ENCODE peak calls at places on chromosomes 3 and 15, in six cellular contexts. One of them, this sample, is unnamed.

GRCh38 chr3:39063143-39063542 is 11.3 kb downstream of the WDR48 start:
- DNase-seq in WTC11: no peak
- DNase-seq in EL: no peak
- DNase-seq in Calu3: no peak
- DNase-seq in activated T-helper 1 cell treated with anti-CD3 and anti-CD28 coated beads, Interleukin-12 subunit alpha, Interleukin-12 subunit beta, Interleukin-2, Interleukin-4 antibody, amounts not matched to agents 30 ng/mL and 10 ng/mL and 1 ng/mL, durations not matched to agents 14 hours and 24 hours and 36 hours: no peak
- DNase-seq in T-helper 1 cell: no peak
- DNase-seq in this sample: no peak

GRCh38 chr15:71559098-71559497 is 251.3 kb upstream of the NR2E3 start:
- DNase-seq in activated T-helper 1 cell treated with anti-CD3 and anti-CD28 coated beads, Interleukin-12 subunit alpha, Interleukin-12 subunit beta, Interleukin-2, Interleukin-4 antibody, amounts not matched to agents 30 ng/mL and 10 ng/mL and 1 ng/mL, durations not matched to agents 14 hours and 24 hours and 36 hours: no peak
- DNase-seq in EL: peak
- DNase-seq in T-helper 1 cell: no peak
- DNase-seq in WTC11: no peak
- DNase-seq in Calu3: no peak
- DNase-seq in this sample: peak

GRCh38 chr15:45980376-45980775 is 345.5 kb downstream of the SQOR start:
- DNase-seq in Calu3: no peak
- DNase-seq in activated T-helper 1 cell treated with anti-CD3 and anti-CD28 coated beads, Interleukin-12 subunit alpha, Interleukin-12 subunit beta, Interleukin-2, Interleukin-4 antibody, amounts not matched to agents 30 ng/mL and 10 ng/mL and 1 ng/mL, durations not matched to agents 14 hours and 24 hours and 36 hours: no peak
- DNase-seq in T-helper 1 cell: no peak
- DNase-seq in EL: no peak
- DNase-seq in WTC11: no peak
- DNase-seq in this sample: no peak

GRCh38 chr3:112990672-112991602 is at the start of gene GTPBP8:
- DNase-seq in activated T-helper 1 cell treated with anti-CD3 and anti-CD28 coated beads, Interleukin-12 subunit alpha, Interleukin-12 subunit beta, Interleukin-2, Interleukin-4 antibody, amounts not matched to agents 30 ng/mL and 10 ng/mL and 1 ng/mL, durations not matched to agents 14 hours and 24 hours and 36 hours: peak
- DNase-seq in EL: peak
- DNase-seq in WTC11: peak
- DNase-seq in T-helper 1 cell: peak
- DNase-seq in Calu3: peak
- DNase-seq in this sample: peak

GRCh38 chr3:49022751-49023171 is 840 bp downstream of the NDUFAF3 start:
- DNase-seq in EL: peak
- DNase-seq in WTC11: no peak
- DNase-seq in T-helper 1 cell: no peak
- DNase-seq in activated T-helper 1 cell treated with anti-CD3 and anti-CD28 coated beads, Interleukin-12 subunit alpha, Interleukin-12 subunit beta, Interleukin-2, Interleukin-4 antibody, amounts not matched to agents 30 ng/mL and 10 ng/mL and 1 ng/mL, durations not matched to agents 14 hours and 24 hours and 36 hours: no peak
- DNase-seq in Calu3: no peak
- DNase-seq in this sample: peak

GRCh38 chr3:185406127-185406620 is 43.2 kb downstream of the MAP3K13 start:
- DNase-seq in Calu3: no peak
- DNase-seq in activated T-helper 1 cell treated with anti-CD3 and anti-CD28 coated beads, Interleukin-12 subunit alpha, Interleukin-12 subunit beta, Interleukin-2, Interleukin-4 antibody, amounts not matched to agents 30 ng/mL and 10 ng/mL and 1 ng/mL, durations not matched to agents 14 hours and 24 hours and 36 hours: no peak
- DNase-seq in EL: no peak
- DNase-seq in WTC11: no peak
- DNase-seq in T-helper 1 cell: no peak
- DNase-seq in this sample: no peak

GRCh38 chr3:135805752-135806151 is 159.8 kb upstream of the PPP2R3A start:
- DNase-seq in Calu3: no peak
- DNase-seq in activated T-helper 1 cell treated with anti-CD3 and anti-CD28 coated beads, Interleukin-12 subunit alpha, Interleukin-12 subunit beta, Interleukin-2, Interleukin-4 antibody, amounts not matched to agents 30 ng/mL and 10 ng/mL and 1 ng/mL, durations not matched to agents 14 hours and 24 hours and 36 hours: no peak
- DNase-seq in EL: no peak
- DNase-seq in WTC11: no peak
- DNase-seq in T-helper 1 cell: no peak
- DNase-seq in this sample: no peak

GRCh38 chr3:71225285-71225684 is 358.2 kb downstream of the FOXP1 start:
- DNase-seq in activated T-helper 1 cell treated with anti-CD3 and anti-CD28 coated beads, Interleukin-12 subunit alpha, Interleukin-12 subunit beta, Interleukin-2, Interleukin-4 antibody, amounts not matched to agents 30 ng/mL and 10 ng/mL and 1 ng/mL, durations not matched to agents 14 hours and 24 hours and 36 hours: no peak
- DNase-seq in WTC11: no peak
- DNase-seq in Calu3: no peak
- DNase-seq in EL: no peak
- DNase-seq in T-helper 1 cell: no peak
- DNase-seq in this sample: no peak

GRCh38 chr15:27650244-27650643 is 448.9 kb downstream of the OCA2 start:
- DNase-seq in WTC11: no peak
- DNase-seq in Calu3: no peak
- DNase-seq in EL: no peak
- DNase-seq in T-helper 1 cell: no peak
- DNase-seq in activated T-helper 1 cell treated with anti-CD3 and anti-CD28 coated beads, Interleukin-12 subunit alpha, Interleukin-12 subunit beta, Interleukin-2, Interleukin-4 antibody, amounts not matched to agents 30 ng/mL and 10 ng/mL and 1 ng/mL, durations not matched to agents 14 hours and 24 hours and 36 hours: no peak
- DNase-seq in this sample: no peak

GRCh38 chr3:8456118-8456811 is 45.4 kb upstream of the LMCD1 start:
- DNase-seq in EL: peak
- DNase-seq in T-helper 1 cell: no peak
- DNase-seq in WTC11: no peak
- DNase-seq in activated T-helper 1 cell treated with anti-CD3 and anti-CD28 coated beads, Interleukin-12 subunit alpha, Interleukin-12 subunit beta, Interleukin-2, Interleukin-4 antibody, amounts not matched to agents 30 ng/mL and 10 ng/mL and 1 ng/mL, durations not matched to agents 14 hours and 24 hours and 36 hours: no peak
- DNase-seq in Calu3: no peak
- DNase-seq in this sample: no peak

GRCh38 chr15:63308947-63309346 is 31.5 kb downstream of the APH1B start:
- DNase-seq in EL: no peak
- DNase-seq in T-helper 1 cell: no peak
- DNase-seq in activated T-helper 1 cell treated with anti-CD3 and anti-CD28 coated beads, Interleukin-12 subunit alpha, Interleukin-12 subunit beta, Interleukin-2, Interleukin-4 antibody, amounts not matched to agents 30 ng/mL and 10 ng/mL and 1 ng/mL, durations not matched to agents 14 hours and 24 hours and 36 hours: no peak
- DNase-seq in WTC11: no peak
- DNase-seq in Calu3: no peak
- DNase-seq in this sample: no peak

GRCh38 chr15:41417812-41418211 is 917 bp downstream of the RTF1 start:
- DNase-seq in Calu3: no peak
- DNase-seq in WTC11: no peak
- DNase-seq in T-helper 1 cell: no peak
- DNase-seq in EL: no peak
- DNase-seq in activated T-helper 1 cell treated with anti-CD3 and anti-CD28 coated beads, Interleukin-12 subunit alpha, Interleukin-12 subunit beta, Interleukin-2, Interleukin-4 antibody, amounts not matched to agents 30 ng/mL and 10 ng/mL and 1 ng/mL, durations not matched to agents 14 hours and 24 hours and 36 hours: no peak
- DNase-seq in this sample: peak

GRCh38 chr15:56586206-56586605 is 121.3 kb upstream of the MNS1 start:
- DNase-seq in EL: no peak
- DNase-seq in WTC11: no peak
- DNase-seq in Calu3: no peak
- DNase-seq in T-helper 1 cell: no peak
- DNase-seq in activated T-helper 1 cell treated with anti-CD3 and anti-CD28 coated beads, Interleukin-12 subunit alpha, Interleukin-12 subunit beta, Interleukin-2, Interleukin-4 antibody, amounts not matched to agents 30 ng/mL and 10 ng/mL and 1 ng/mL, durations not matched to agents 14 hours and 24 hours and 36 hours: no peak
- DNase-seq in this sample: no peak

GRCh38 chr3:170007031-170007663 is 30.6 kb upstream of the GPR160 start:
- DNase-seq in EL: peak
- DNase-seq in WTC11: no peak
- DNase-seq in T-helper 1 cell: no peak
- DNase-seq in Calu3: no peak
- DNase-seq in activated T-helper 1 cell treated with anti-CD3 and anti-CD28 coated beads, Interleukin-12 subunit alpha, Interleukin-12 subunit beta, Interleukin-2, Interleukin-4 antibody, amounts not matched to agents 30 ng/mL and 10 ng/mL and 1 ng/mL, durations not matched to agents 14 hours and 24 hours and 36 hours: peak
- DNase-seq in this sample: no peak

GRCh38 chr3:43549626-43550025 is 72.2 kb downstream of the ANO10 start:
- DNase-seq in Calu3: no peak
- DNase-seq in activated T-helper 1 cell treated with anti-CD3 and anti-CD28 coated beads, Interleukin-12 subunit alpha, Interleukin-12 subunit beta, Interleukin-2, Interleukin-4 antibody, amounts not matched to agents 30 ng/mL and 10 ng/mL and 1 ng/mL, durations not matched to agents 14 hours and 24 hours and 36 hours: no peak
- DNase-seq in T-helper 1 cell: no peak
- DNase-seq in EL: no peak
- DNase-seq in WTC11: no peak
- DNase-seq in this sample: no peak

GRCh38 chr3:107699682-107700081 is 176.9 kb downstream of the BBX start:
- DNase-seq in EL: peak
- DNase-seq in activated T-helper 1 cell treated with anti-CD3 and anti-CD28 coated beads, Interleukin-12 subunit alpha, Interleukin-12 subunit beta, Interleukin-2, Interleukin-4 antibody, amounts not matched to agents 30 ng/mL and 10 ng/mL and 1 ng/mL, durations not matched to agents 14 hours and 24 hours and 36 hours: no peak
- DNase-seq in Calu3: no peak
- DNase-seq in WTC11: no peak
- DNase-seq in T-helper 1 cell: no peak
- DNase-seq in this sample: peak

GRCh38 chr3:52455283-52456168 is at the start of gene NISCH:
- DNase-seq in T-helper 1 cell: peak
- DNase-seq in EL: peak
- DNase-seq in activated T-helper 1 cell treated with anti-CD3 and anti-CD28 coated beads, Interleukin-12 subunit alpha, Interleukin-12 subunit beta, Interleukin-2, Interleukin-4 antibody, amounts not matched to agents 30 ng/mL and 10 ng/mL and 1 ng/mL, durations not matched to agents 14 hours and 24 hours and 36 hours: peak
- DNase-seq in WTC11: peak
- DNase-seq in Calu3: peak
- DNase-seq in this sample: no peak

GRCh38 chr3:94062513-94063404 is at the start of the genes DHFR2 and NSUN3:
- DNase-seq in EL: peak
- DNase-seq in T-helper 1 cell: peak
- DNase-seq in activated T-helper 1 cell treated with anti-CD3 and anti-CD28 coated beads, Interleukin-12 subunit alpha, Interleukin-12 subunit beta, Interleukin-2, Interleukin-4 antibody, amounts not matched to agents 30 ng/mL and 10 ng/mL and 1 ng/mL, durations not matched to agents 14 hours and 24 hours and 36 hours: peak
- DNase-seq in WTC11: peak
- DNase-seq in Calu3: peak
- DNase-seq in this sample: peak

GRCh38 chr3:47404420-47404819 is 23.6 kb downstream of the PTPN23 start:
- DNase-seq in WTC11: no peak
- DNase-seq in Calu3: no peak
- DNase-seq in activated T-helper 1 cell treated with anti-CD3 and anti-CD28 coated beads, Interleukin-12 subunit alpha, Interleukin-12 subunit beta, Interleukin-2, Interleukin-4 antibody, amounts not matched to agents 30 ng/mL and 10 ng/mL and 1 ng/mL, durations not matched to agents 14 hours and 24 hours and 36 hours: no peak
- DNase-seq in T-helper 1 cell: no peak
- DNase-seq in EL: no peak
- DNase-seq in this sample: no peak

GRCh38 chr3:177338697-177339219 is 141.5 kb upstream of the TBL1XR1 start:
- DNase-seq in WTC11: no peak
- DNase-seq in activated T-helper 1 cell treated with anti-CD3 and anti-CD28 coated beads, Interleukin-12 subunit alpha, Interleukin-12 subunit beta, Interleukin-2, Interleukin-4 antibody, amounts not matched to agents 30 ng/mL and 10 ng/mL and 1 ng/mL, durations not matched to agents 14 hours and 24 hours and 36 hours: no peak
- DNase-seq in Calu3: peak
- DNase-seq in T-helper 1 cell: no peak
- DNase-seq in EL: peak
- DNase-seq in this sample: no peak

GRCh38 chr3:39907981-39908380 is 98.6 kb downstream of the MYRIP start:
- DNase-seq in EL: peak
- DNase-seq in Calu3: peak
- DNase-seq in activated T-helper 1 cell treated with anti-CD3 and anti-CD28 coated beads, Interleukin-12 subunit alpha, Interleukin-12 subunit beta, Interleukin-2, Interleukin-4 antibody, amounts not matched to agents 30 ng/mL and 10 ng/mL and 1 ng/mL, durations not matched to agents 14 hours and 24 hours and 36 hours: no peak
- DNase-seq in T-helper 1 cell: no peak
- DNase-seq in WTC11: no peak
- DNase-seq in this sample: no peak

GRCh38 chr3:101577276-101577675 is 3.3 kb downstream of the PCNP start:
- DNase-seq in activated T-helper 1 cell treated with anti-CD3 and anti-CD28 coated beads, Interleukin-12 subunit alpha, Interleukin-12 subunit beta, Interleukin-2, Interleukin-4 antibody, amounts not matched to agents 30 ng/mL and 10 ng/mL and 1 ng/mL, durations not matched to agents 14 hours and 24 hours and 36 hours: no peak
- DNase-seq in EL: no peak
- DNase-seq in WTC11: no peak
- DNase-seq in T-helper 1 cell: no peak
- DNase-seq in Calu3: no peak
- DNase-seq in this sample: no peak

GRCh38 chr15:66172339-66172980 is 81.1 kb downstream of the MEGF11 start:
- DNase-seq in WTC11: peak
- DNase-seq in T-helper 1 cell: no peak
- DNase-seq in Calu3: no peak
- DNase-seq in EL: no peak
- DNase-seq in activated T-helper 1 cell treated with anti-CD3 and anti-CD28 coated beads, Interleukin-12 subunit alpha, Interleukin-12 subunit beta, Interleukin-2, Interleukin-4 antibody, amounts not matched to agents 30 ng/mL and 10 ng/mL and 1 ng/mL, durations not matched to agents 14 hours and 24 hours and 36 hours: no peak
- DNase-seq in this sample: no peak

GRCh38 chr15:77811270-77811669 is 178.6 kb upstream of the LINGO1 start:
- DNase-seq in activated T-helper 1 cell treated with anti-CD3 and anti-CD28 coated beads, Interleukin-12 subunit alpha, Interleukin-12 subunit beta, Interleukin-2, Interleukin-4 antibody, amounts not matched to agents 30 ng/mL and 10 ng/mL and 1 ng/mL, durations not matched to agents 14 hours and 24 hours and 36 hours: no peak
- DNase-seq in EL: no peak
- DNase-seq in WTC11: no peak
- DNase-seq in T-helper 1 cell: no peak
- DNase-seq in Calu3: no peak
- DNase-seq in this sample: no peak

GRCh38 chr3:189588061-189588817 is 43.0 kb upstream of the TP63 start:
- DNase-seq in WTC11: no peak
- DNase-seq in EL: peak
- DNase-seq in Calu3: no peak
- DNase-seq in activated T-helper 1 cell treated with anti-CD3 and anti-CD28 coated beads, Interleukin-12 subunit alpha, Interleukin-12 subunit beta, Interleukin-2, Interleukin-4 antibody, amounts not matched to agents 30 ng/mL and 10 ng/mL and 1 ng/mL, durations not matched to agents 14 hours and 24 hours and 36 hours: no peak
- DNase-seq in T-helper 1 cell: no peak
- DNase-seq in this sample: peak

GRCh38 chr3:151835751-151836550 is 22.0 kb downstream of the AADAC start:
- DNase-seq in EL: peak
- DNase-seq in Calu3: no peak
- DNase-seq in T-helper 1 cell: no peak
- DNase-seq in activated T-helper 1 cell treated with anti-CD3 and anti-CD28 coated beads, Interleukin-12 subunit alpha, Interleukin-12 subunit beta, Interleukin-2, Interleukin-4 antibody, amounts not matched to agents 30 ng/mL and 10 ng/mL and 1 ng/mL, durations not matched to agents 14 hours and 24 hours and 36 hours: no peak
- DNase-seq in WTC11: no peak
- DNase-seq in this sample: no peak

GRCh38 chr15:100663066-100663465 is 60.7 kb downstream of the ASB7 start:
- DNase-seq in activated T-helper 1 cell treated with anti-CD3 and anti-CD28 coated beads, Interleukin-12 subunit alpha, Interleukin-12 subunit beta, Interleukin-2, Interleukin-4 antibody, amounts not matched to agents 30 ng/mL and 10 ng/mL and 1 ng/mL, durations not matched to agents 14 hours and 24 hours and 36 hours: no peak
- DNase-seq in WTC11: peak
- DNase-seq in Calu3: peak
- DNase-seq in T-helper 1 cell: no peak
- DNase-seq in EL: peak
- DNase-seq in this sample: no peak

GRCh38 chr15:97817266-97817890 is 143.1 kb upstream of the ARRDC4 start:
- DNase-seq in T-helper 1 cell: no peak
- DNase-seq in EL: no peak
- DNase-seq in Calu3: no peak
- DNase-seq in activated T-helper 1 cell treated with anti-CD3 and anti-CD28 coated beads, Interleukin-12 subunit alpha, Interleukin-12 subunit beta, Interleukin-2, Interleukin-4 antibody, amounts not matched to agents 30 ng/mL and 10 ng/mL and 1 ng/mL, durations not matched to agents 14 hours and 24 hours and 36 hours: no peak
- DNase-seq in WTC11: no peak
- DNase-seq in this sample: no peak

GRCh38 chr3:188687389-188687788 is 484.4 kb upstream of the TPRG1 start:
- DNase-seq in WTC11: peak
- DNase-seq in T-helper 1 cell: no peak
- DNase-seq in activated T-helper 1 cell treated with anti-CD3 and anti-CD28 coated beads, Interleukin-12 subunit alpha, Interleukin-12 subunit beta, Interleukin-2, Interleukin-4 antibody, amounts not matched to agents 30 ng/mL and 10 ng/mL and 1 ng/mL, durations not matched to agents 14 hours and 24 hours and 36 hours: no peak
- DNase-seq in Calu3: no peak
- DNase-seq in EL: peak
- DNase-seq in this sample: no peak

GRCh38 chr3:10763817-10764313 is 52.2 kb upstream of the SLC6A11 start:
- DNase-seq in EL: no peak
- DNase-seq in activated T-helper 1 cell treated with anti-CD3 and anti-CD28 coated beads, Interleukin-12 subunit alpha, Interleukin-12 subunit beta, Interleukin-2, Interleukin-4 antibody, amounts not matched to agents 30 ng/mL and 10 ng/mL and 1 ng/mL, durations not matched to agents 14 hours and 24 hours and 36 hours: no peak
- DNase-seq in Calu3: no peak
- DNase-seq in T-helper 1 cell: no peak
- DNase-seq in WTC11: no peak
- DNase-seq in this sample: no peak

GRCh38 chr3:11641316-11641682 is 2.4 kb downstream of the VGLL4 start:
- DNase-seq in EL: peak
- DNase-seq in Calu3: no peak
- DNase-seq in T-helper 1 cell: no peak
- DNase-seq in activated T-helper 1 cell treated with anti-CD3 and anti-CD28 coated beads, Interleukin-12 subunit alpha, Interleukin-12 subunit beta, Interleukin-2, Interleukin-4 antibody, amounts not matched to agents 30 ng/mL and 10 ng/mL and 1 ng/mL, durations not matched to agents 14 hours and 24 hours and 36 hours: no peak
- DNase-seq in WTC11: no peak
- DNase-seq in this sample: no peak

GRCh38 chr3:159669753-159670152 is 318.9 kb upstream of the IL12A start:
- DNase-seq in EL: no peak
- DNase-seq in activated T-helper 1 cell treated with anti-CD3 and anti-CD28 coated beads, Interleukin-12 subunit alpha, Interleukin-12 subunit beta, Interleukin-2, Interleukin-4 antibody, amounts not matched to agents 30 ng/mL and 10 ng/mL and 1 ng/mL, durations not matched to agents 14 hours and 24 hours and 36 hours: no peak
- DNase-seq in WTC11: no peak
- DNase-seq in Calu3: no peak
- DNase-seq in T-helper 1 cell: no peak
- DNase-seq in this sample: peak

GRCh38 chr3:12922299-12922698 is 80.9 kb upstream of the RPL32 start:
- DNase-seq in T-helper 1 cell: no peak
- DNase-seq in WTC11: no peak
- DNase-seq in activated T-helper 1 cell treated with anti-CD3 and anti-CD28 coated beads, Interleukin-12 subunit alpha, Interleukin-12 subunit beta, Interleukin-2, Interleukin-4 antibody, amounts not matched to agents 30 ng/mL and 10 ng/mL and 1 ng/mL, durations not matched to agents 14 hours and 24 hours and 36 hours: no peak
- DNase-seq in Calu3: no peak
- DNase-seq in EL: no peak
- DNase-seq in this sample: no peak